ENCODE peak calls at places on chromosomes 16 and 17, in seven cellular contexts. O, A, M, E, N, B and V are unnamed samples.
A peak's percentile ranks its signal among the peaks of the same experiment; 100 is the strongest.

GRCh38 chr16:7997966-7998365 is 592.3 kb downstream of the TMEM114 start:
- DNase-seq in O (no peak), A (no peak), M (no peak), E (no peak), N (no peak), B (no peak), V (no peak)

GRCh38 chr17:61399131-61400057 is at the start of gene TBX2:
- DNase-seq in O (no peak), A (peak; percentile 89), M (peak; percentile 89), E (no peak), N (no peak), B (no peak), V (no peak)

GRCh38 chr16:51268237-51268636 is 117.2 kb upstream of the SALL1 start:
- DNase-seq in O (no peak), A (no peak), M (no peak), E (no peak), N (no peak), B (no peak), V (no peak)

GRCh38 chr16:56606688-56607618 is 1.4 kb upstream of the MT2A start:
- DNase-seq in O (no peak), A (peak; percentile 86), M (peak; percentile 98), E (peak; percentile 75), N (no peak), B (no peak), V (no peak)

GRCh38 chr16:10738231-10739077 is 5.2 kb upstream of the NUBP1 start:
- DNase-seq in O (no peak), A (peak; percentile 10), M (peak; percentile 88), E (peak; percentile 79), N (no peak), B (peak; percentile 19), V (peak; percentile 21)

GRCh38 chr17:17783825-17784598 is 52.8 kb downstream of the SREBF1 start:
- DNase-seq in O (peak; percentile 51), A (no peak), M (peak; percentile 54), E (no peak), N (no peak), B (no peak), V (no peak)

GRCh38 chr16:12811441-12812198 is 7.9 kb upstream of the CPPED1 start:
- DNase-seq in O (no peak), A (no peak), M (no peak), E (no peak), N (no peak), B (no peak), V (no peak)

GRCh38 chr16:83715217-83715920 is 92.4 kb upstream of the HSBP1 start:
- DNase-seq in O (peak; percentile 67), A (no peak), M (no peak), E (no peak), N (no peak), B (no peak), V (no peak)

GRCh38 chr16:85157813-85158701 is 45.8 kb upstream of the CIBAR2 start:
- DNase-seq in O (no peak), A (no peak), M (peak; percentile 62), E (no peak), N (no peak), B (no peak), V (no peak)

GRCh38 chr16:71360378-71360777 is 1.9 kb downstream of the CALB2 start:
- DNase-seq in O (no peak), A (no peak), M (peak; percentile 91), E (peak; percentile 77), N (no peak), B (no peak), V (no peak)

GRCh38 chr17:47618416-47618815 is 31.3 kb upstream of the KPNB1 start:
- DNase-seq in O (no peak), A (no peak), M (peak; percentile 24), E (peak; percentile 23), N (no peak), B (no peak), V (no peak)

GRCh38 chr17:68422821-68423220 is 34.5 kb downstream of the WIPI1 start:
- DNase-seq in O (no peak), A (no peak), M (peak; percentile 4), E (no peak), N (no peak), B (no peak), V (no peak)

GRCh38 chr17:17063546-17064122 is 21.4 kb downstream of the MPRIP start:
- DNase-seq in O (peak; percentile 75), A (no peak), M (peak; percentile 61), E (no peak), N (no peak), B (no peak), V (no peak)

GRCh38 chr16:85616608-85617311 is 3.6 kb downstream of the GSE1 start:
- DNase-seq in O (no peak), A (no peak), M (no peak), E (no peak), N (no peak), B (no peak), V (no peak)

GRCh38 chr17:4715071-4715749 is 4.8 kb downstream of the ARRB2 start:
- DNase-seq in O (no peak), A (no peak), M (no peak), E (no peak), N (peak; percentile 51), B (no peak), V (peak; percentile 65)

GRCh38 chr17:80109713-80110446 is 8.5 kb downstream of the GAA start:
- DNase-seq in O (peak; percentile 92), A (no peak), M (no peak), E (no peak), N (no peak), B (no peak), V (no peak)

GRCh38 chr16:3971261-3971660 is 90.7 kb upstream of the CREBBP start:
- DNase-seq in O (no peak), A (peak; percentile 55), M (peak; percentile 92), E (no peak), N (no peak), B (no peak), V (no peak)